ENCODE peak calls at places on chromosomes 12 and 14, in nine cellular contexts. One of them, this sample, is unnamed.
A peak's percentile ranks its signal among the peaks of the same experiment; 100 is the strongest.

GRCh38 chr14:53696217-53696965 is 260.2 kb downstream of the BMP4 start:
- DNase-seq in MM.1S: no peak
- DNase-seq in psoas muscle: no peak
- DNase-seq in A673: no peak
- DNase-seq in cardiac fibroblast: peak; percentile 6
- DNase-seq in HFF-Myc: peak; percentile 56
- DNase-seq in lower lobe of right lung: no peak
- DNase-seq in IMR-90: peak; percentile 16
- DNase-seq in esophagus squamous epithelium: no peak
- DNase-seq in this sample: no peak

GRCh38 chr12:113310489-113310888 is 24.4 kb downstream of the SLC8B1 start:
- DNase-seq in esophagus squamous epithelium: no peak
- DNase-seq in MM.1S: no peak
- DNase-seq in HFF-Myc: no peak
- DNase-seq in lower lobe of right lung: no peak
- DNase-seq in cardiac fibroblast: no peak
- DNase-seq in A673: peak; percentile 44
- DNase-seq in psoas muscle: no peak
- DNase-seq in IMR-90: no peak
- DNase-seq in this sample: no peak

GRCh38 chr12:123237646-123238329 is 4.6 kb downstream of the MTRFR start:
- DNase-seq in esophagus squamous epithelium: no peak
- DNase-seq in A673: peak; percentile 66
- DNase-seq in IMR-90: peak; percentile 64
- DNase-seq in HFF-Myc: no peak
- DNase-seq in psoas muscle: peak; percentile 76
- DNase-seq in cardiac fibroblast: peak; percentile 88
- DNase-seq in MM.1S: peak; percentile 45
- DNase-seq in lower lobe of right lung: peak; percentile 68
- DNase-seq in this sample: peak; percentile 48

GRCh38 chr14:104136472-104137296 is 1.7 kb upstream of the KIF26A start:
- DNase-seq in esophagus squamous epithelium: no peak
- DNase-seq in MM.1S: no peak
- DNase-seq in A673: peak; percentile 44
- DNase-seq in cardiac fibroblast: peak; percentile 5
- DNase-seq in IMR-90: no peak
- DNase-seq in lower lobe of right lung: peak; percentile 43
- DNase-seq in psoas muscle: peak; percentile 34
- DNase-seq in HFF-Myc: no peak
- DNase-seq in this sample: no peak

GRCh38 chr12:7872565-7873304 is at the start of gene SLC2A14:
- DNase-seq in IMR-90: no peak
- DNase-seq in HFF-Myc: no peak
- DNase-seq in lower lobe of right lung: no peak
- DNase-seq in MM.1S: no peak
- DNase-seq in psoas muscle: no peak
- DNase-seq in cardiac fibroblast: no peak
- DNase-seq in A673: no peak
- DNase-seq in esophagus squamous epithelium: no peak
- DNase-seq in this sample: no peak

GRCh38 chr12:48078901-48079300 is 27.0 kb downstream of the SENP1 start:
- DNase-seq in IMR-90: peak; percentile 64
- DNase-seq in cardiac fibroblast: peak; percentile 76
- DNase-seq in esophagus squamous epithelium: no peak
- DNase-seq in HFF-Myc: no peak
- DNase-seq in psoas muscle: no peak
- DNase-seq in A673: no peak
- DNase-seq in lower lobe of right lung: no peak
- DNase-seq in MM.1S: no peak
- DNase-seq in this sample: no peak

GRCh38 chr12:68180792-68181744 is 21.5 kb upstream of the IFNG start:
- DNase-seq in MM.1S: no peak
- DNase-seq in A673: peak; percentile 6
- DNase-seq in cardiac fibroblast: peak; percentile 26
- DNase-seq in lower lobe of right lung: no peak
- DNase-seq in psoas muscle: peak; percentile 50
- DNase-seq in HFF-Myc: no peak
- DNase-seq in esophagus squamous epithelium: no peak
- DNase-seq in IMR-90: no peak
- DNase-seq in this sample: no peak

GRCh38 chr14:65599375-65599774 is 186.8 kb downstream of the FUT8 start:
- DNase-seq in HFF-Myc: no peak
- DNase-seq in psoas muscle: no peak
- DNase-seq in A673: no peak
- DNase-seq in lower lobe of right lung: no peak
- DNase-seq in esophagus squamous epithelium: no peak
- DNase-seq in cardiac fibroblast: peak; percentile 7
- DNase-seq in MM.1S: no peak
- DNase-seq in IMR-90: peak; percentile 29
- DNase-seq in this sample: no peak

GRCh38 chr14:99230271-99231141 is 41.5 kb downstream of the BCL11B start:
- DNase-seq in lower lobe of right lung: peak; percentile 44
- DNase-seq in A673: no peak
- DNase-seq in esophagus squamous epithelium: no peak
- DNase-seq in psoas muscle: no peak
- DNase-seq in HFF-Myc: no peak
- DNase-seq in MM.1S: peak; percentile 60
- DNase-seq in IMR-90: no peak
- DNase-seq in cardiac fibroblast: no peak
- DNase-seq in this sample: no peak

GRCh38 chr14:95431199-95432145 is 85.0 kb downstream of the SYNE3 start:
- DNase-seq in A673: peak; percentile 60
- DNase-seq in cardiac fibroblast: peak; percentile 60
- DNase-seq in lower lobe of right lung: no peak
- DNase-seq in psoas muscle: no peak
- DNase-seq in HFF-Myc: no peak
- DNase-seq in esophagus squamous epithelium: no peak
- DNase-seq in IMR-90: peak; percentile 17
- DNase-seq in MM.1S: no peak
- DNase-seq in this sample: no peak

GRCh38 chr14:50319293-50319692 is 7.2 kb downstream of the DMAC2L start:
- DNase-seq in IMR-90: peak; percentile 46
- DNase-seq in lower lobe of right lung: no peak
- DNase-seq in MM.1S: no peak
- DNase-seq in psoas muscle: no peak
- DNase-seq in esophagus squamous epithelium: no peak
- DNase-seq in cardiac fibroblast: peak; percentile 70
- DNase-seq in A673: no peak
- DNase-seq in HFF-Myc: no peak
- DNase-seq in this sample: no peak

GRCh38 chr12:78118036-78118435 is 287.3 kb downstream of the NAV3 start:
- DNase-seq in psoas muscle: no peak
- DNase-seq in A673: peak; percentile 37
- DNase-seq in lower lobe of right lung: no peak
- DNase-seq in cardiac fibroblast: no peak
- DNase-seq in IMR-90: no peak
- DNase-seq in esophagus squamous epithelium: no peak
- DNase-seq in MM.1S: no peak
- DNase-seq in HFF-Myc: no peak
- DNase-seq in this sample: no peak

GRCh38 chr14:21057803-21058675 is at the start of gene RNASE8:
- DNase-seq in MM.1S: no peak
- DNase-seq in A673: no peak
- DNase-seq in psoas muscle: no peak
- DNase-seq in cardiac fibroblast: no peak
- DNase-seq in IMR-90: peak; percentile 35
- DNase-seq in esophagus squamous epithelium: no peak
- DNase-seq in HFF-Myc: no peak
- DNase-seq in lower lobe of right lung: no peak
- DNase-seq in this sample: no peak

GRCh38 chr14:60014402-60014801 is 77.3 kb upstream of the PCNX4 start:
- DNase-seq in esophagus squamous epithelium: no peak
- DNase-seq in IMR-90: no peak
- DNase-seq in lower lobe of right lung: no peak
- DNase-seq in A673: no peak
- DNase-seq in psoas muscle: no peak
- DNase-seq in cardiac fibroblast: no peak
- DNase-seq in HFF-Myc: no peak
- DNase-seq in MM.1S: no peak
- DNase-seq in this sample: no peak

GRCh38 chr12:62783881-62784280 is 151.1 kb downstream of the PPM1H start:
- DNase-seq in A673: no peak
- DNase-seq in psoas muscle: no peak
- DNase-seq in lower lobe of right lung: no peak
- DNase-seq in cardiac fibroblast: peak; percentile 34
- DNase-seq in IMR-90: no peak
- DNase-seq in esophagus squamous epithelium: no peak
- DNase-seq in MM.1S: no peak
- DNase-seq in HFF-Myc: no peak
- DNase-seq in this sample: no peak

GRCh38 chr14:59803052-59803451 is 67.5 kb downstream of the RTN1 start:
- DNase-seq in cardiac fibroblast: no peak
- DNase-seq in HFF-Myc: no peak
- DNase-seq in A673: no peak
- DNase-seq in lower lobe of right lung: no peak
- DNase-seq in MM.1S: no peak
- DNase-seq in psoas muscle: no peak
- DNase-seq in IMR-90: no peak
- DNase-seq in esophagus squamous epithelium: no peak
- DNase-seq in this sample: no peak

GRCh38 chr14:65301862-65302539 is 110.5 kb upstream of the FUT8 start:
- DNase-seq in psoas muscle: no peak
- DNase-seq in MM.1S: no peak
- DNase-seq in HFF-Myc: no peak
- DNase-seq in lower lobe of right lung: no peak
- DNase-seq in IMR-90: no peak
- DNase-seq in cardiac fibroblast: no peak
- DNase-seq in A673: no peak
- DNase-seq in esophagus squamous epithelium: no peak
- DNase-seq in this sample: no peak

GRCh38 chr12:114936148-114937099 is 252.4 kb upstream of the TBX3 start:
- DNase-seq in IMR-90: peak; percentile 85
- DNase-seq in MM.1S: no peak
- DNase-seq in cardiac fibroblast: peak; percentile 75
- DNase-seq in HFF-Myc: no peak
- DNase-seq in esophagus squamous epithelium: no peak
- DNase-seq in A673: no peak
- DNase-seq in lower lobe of right lung: no peak
- DNase-seq in psoas muscle: no peak
- DNase-seq in this sample: no peak

GRCh38 chr14:99436247-99437180 is 44.1 kb downstream of the SETD3 start:
- DNase-seq in cardiac fibroblast: peak; percentile 10
- DNase-seq in psoas muscle: no peak
- DNase-seq in MM.1S: peak; percentile 57
- DNase-seq in HFF-Myc: no peak
- DNase-seq in lower lobe of right lung: no peak
- DNase-seq in esophagus squamous epithelium: no peak
- DNase-seq in IMR-90: peak; percentile 70
- DNase-seq in A673: peak; percentile 24
- DNase-seq in this sample: no peak

GRCh38 chr12:111904438-111904837 is 62.4 kb downstream of the MAPKAPK5 start:
- DNase-seq in cardiac fibroblast: no peak
- DNase-seq in lower lobe of right lung: no peak
- DNase-seq in esophagus squamous epithelium: no peak
- DNase-seq in A673: no peak
- DNase-seq in HFF-Myc: no peak
- DNase-seq in MM.1S: no peak
- DNase-seq in IMR-90: peak; percentile 1
- DNase-seq in psoas muscle: no peak
- DNase-seq in this sample: no peak
- H3K4me3 ChIP-seq in cardiac fibroblast: no peak overlapping the region
- H3K4me3 ChIP-seq in lower lobe of right lung: no peak overlapping the region
- H3K4me3 ChIP-seq in esophagus squamous epithelium: no peak overlapping the region
- H3K4me3 ChIP-seq in A673: no peak overlapping the region
- H3K4me3 ChIP-seq in HFF-Myc: no peak overlapping the region
- H3K4me3 ChIP-seq in MM.1S: no peak overlapping the region
- H3K4me3 ChIP-seq in IMR-90: no peak overlapping the region
- H3K4me3 ChIP-seq in psoas muscle: no peak overlapping the region
- H3K4me3 ChIP-seq in this sample: no peak overlapping the region

GRCh38 chr14:69427596-69427995 is 29.1 kb downstream of the SLC39A9 start:
- DNase-seq in esophagus squamous epithelium: no peak
- DNase-seq in psoas muscle: no peak
- DNase-seq in A673: no peak
- DNase-seq in MM.1S: no peak
- DNase-seq in lower lobe of right lung: no peak
- DNase-seq in HFF-Myc: no peak
- DNase-seq in cardiac fibroblast: no peak
- DNase-seq in IMR-90: no peak
- DNase-seq in this sample: no peak

GRCh38 chr14:69428289-69428998 is 30.0 kb downstream of the SLC39A9 start:
- DNase-seq in HFF-Myc: no peak
- DNase-seq in esophagus squamous epithelium: no peak
- DNase-seq in cardiac fibroblast: no peak
- DNase-seq in IMR-90: no peak
- DNase-seq in lower lobe of right lung: no peak
- DNase-seq in A673: no peak
- DNase-seq in MM.1S: no peak
- DNase-seq in psoas muscle: no peak
- DNase-seq in this sample: no peak

GRCh38 chr14:69424139-69424923 is 25.8 kb downstream of the SLC39A9 start:
- DNase-seq in psoas muscle: no peak
- DNase-seq in HFF-Myc: no peak
- DNase-seq in A673: no peak
- DNase-seq in lower lobe of right lung: no peak
- DNase-seq in MM.1S: no peak
- DNase-seq in IMR-90: peak; percentile 51
- DNase-seq in esophagus squamous epithelium: no peak
- DNase-seq in cardiac fibroblast: peak; percentile 40
- DNase-seq in this sample: no peak

GRCh38 chr14:69423279-69423678 is 24.8 kb downstream of the SLC39A9 start:
- DNase-seq in MM.1S: no peak
- DNase-seq in HFF-Myc: no peak
- DNase-seq in lower lobe of right lung: no peak
- DNase-seq in psoas muscle: no peak
- DNase-seq in cardiac fibroblast: peak; percentile 38
- DNase-seq in IMR-90: peak; percentile 43
- DNase-seq in A673: no peak
- DNase-seq in esophagus squamous epithelium: no peak
- DNase-seq in this sample: no peak
- TF ChIP-seq CTCF in MM.1S: no peak
- TF ChIP-seq CTCF in HFF-Myc: no peak
- TF ChIP-seq CTCF in lower lobe of right lung: no peak
- TF ChIP-seq CTCF in psoas muscle: no peak
- TF ChIP-seq CTCF in cardiac fibroblast: no peak
- TF ChIP-seq CTCF in IMR-90: peak; percentile 25
- TF ChIP-seq CTCF in A673: no peak
- TF ChIP-seq CTCF in esophagus squamous epithelium: no peak
- TF ChIP-seq CTCF in this sample: no peak

DNA sequence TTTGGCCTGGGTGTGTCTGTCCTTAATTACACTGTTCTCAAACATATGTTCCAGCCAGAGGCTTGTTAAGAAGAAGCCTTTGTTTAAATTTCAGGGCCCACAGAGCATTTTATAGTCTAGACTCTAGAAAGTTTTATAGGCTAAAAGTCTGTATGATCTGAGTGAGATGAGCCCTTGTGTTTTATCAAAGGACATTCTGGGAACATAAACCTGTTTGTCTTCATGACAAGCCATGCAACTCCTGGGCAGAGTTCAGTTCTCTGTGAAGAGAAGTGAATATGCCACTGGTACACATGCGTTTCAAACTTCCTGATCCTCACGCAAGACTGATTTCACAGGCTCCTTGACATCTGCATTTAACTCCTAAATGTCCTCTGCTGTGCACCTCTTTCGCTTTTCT is 4.6 kb upstream of the FAM234B start:
- DNase-seq in HFF-Myc: no peak
- DNase-seq in lower lobe of right lung: no peak
- DNase-seq in esophagus squamous epithelium: no peak
- DNase-seq in A673: no peak
- DNase-seq in IMR-90: no peak
- DNase-seq in psoas muscle: no peak
- DNase-seq in cardiac fibroblast: no peak
- DNase-seq in MM.1S: no peak
- DNase-seq in this sample: no peak
- H3K4me3 ChIP-seq in HFF-Myc: no peak overlapping the region
- H3K4me3 ChIP-seq in lower lobe of right lung: no peak overlapping the region
- H3K4me3 ChIP-seq in esophagus squamous epithelium: no peak overlapping the region
- H3K4me3 ChIP-seq in A673: no peak overlapping the region
- H3K4me3 ChIP-seq in IMR-90: no peak overlapping the region
- H3K4me3 ChIP-seq in psoas muscle: no peak overlapping the region
- H3K4me3 ChIP-seq in cardiac fibroblast: no peak overlapping the region
- H3K4me3 ChIP-seq in MM.1S: no peak overlapping the region
- H3K4me3 ChIP-seq in this sample: no peak overlapping the region

GRCh38 chr12:3207858-3208257 is 130.7 kb downstream of the TSPAN9 start:
- DNase-seq in esophagus squamous epithelium: no peak
- DNase-seq in lower lobe of right lung: no peak
- DNase-seq in IMR-90: no peak
- DNase-seq in cardiac fibroblast: no peak
- DNase-seq in MM.1S: no peak
- DNase-seq in A673: no peak
- DNase-seq in psoas muscle: no peak
- DNase-seq in HFF-Myc: no peak
- DNase-seq in this sample: no peak
- TF ChIP-seq CTCF in esophagus squamous epithelium: no peak
- TF ChIP-seq CTCF in lower lobe of right lung: no peak
- TF ChIP-seq CTCF in IMR-90: peak; percentile 12
- TF ChIP-seq CTCF in cardiac fibroblast: peak; percentile 21
- TF ChIP-seq CTCF in MM.1S: peak; percentile 15
- TF ChIP-seq CTCF in A673: peak; percentile 56
- TF ChIP-seq CTCF in psoas muscle: no peak
- TF ChIP-seq CTCF in HFF-Myc: peak; percentile 32
- TF ChIP-seq CTCF in this sample: no peak

This sample was measured in thoracic aorta.